ENCODE peak calls at places on chromosomes 6 and 20, in ten cellular contexts. V, K, B, W, Q, Z, R, T, N and I are unnamed samples.

GRCh38 chr6:33854572-33855030 is 50.8 kb upstream of the MLN start:
- DNase-seq in W (no peak), B (no peak), R (peak; percentile 22), T (no peak), V (no peak), K (no peak), Z (no peak), N (no peak), Q (no peak), I (no peak)

GRCh38 chr6:15962449-15962764 is 166.5 kb upstream of the MYLIP start:
- DNase-seq in K (no peak), R (no peak), W (no peak), N (no peak), Z (peak; percentile 83), B (peak; percentile 13), V (no peak), T (no peak), Q (peak; percentile 22), I (no peak)

GRCh38 chr6:24775520-24776058 is 852 bp downstream of the GMNN start:
- DNase-seq in Q (peak; percentile 37), B (peak; percentile 41), T (no peak), N (no peak), R (no peak), V (no peak), Z (peak; percentile 57), K (no peak), W (no peak), I (no peak)

GRCh38 chr20:35020108-35021031 is 64.7 kb downstream of the MYH7B start:
- DNase-seq in R (no peak), Q (no peak), K (no peak), Z (no peak), B (no peak), N (no peak), W (no peak), T (no peak), V (no peak), I (no peak)

GRCh38 chr6:143822584-143823024 is 20.5 kb upstream of the LTV1 start:
- DNase-seq in Q (no peak), B (no peak), R (no peak), V (no peak), K (no peak), N (no peak), Z (no peak), W (no peak), T (no peak), I (no peak)

GRCh38 chr6:109998159-109998785 is 20.2 kb downstream of the GPR6 start:
- DNase-seq in B (no peak), R (no peak), T (no peak), V (no peak), K (no peak), N (no peak), Z (no peak), W (no peak), Q (no peak), I (no peak)

GRCh38 chr6:149560736-149561135 is 5.4 kb upstream of the GINM1 start:
- DNase-seq in W (no peak), K (no peak), T (no peak), V (no peak), B (peak; percentile 38), Z (no peak), Q (peak; percentile 46), R (no peak), N (no peak), I (no peak)

GRCh38 chr6:136036601-136037000 is 185.1 kb downstream of the PDE7B start:
- DNase-seq in Q (no peak), R (no peak), N (no peak), Z (no peak), K (no peak), T (no peak), B (no peak), V (no peak), W (no peak), I (no peak)

GRCh38 chr6:37205189-37205996 is 35.4 kb downstream of the PIM1 start:
- DNase-seq in T (no peak), Z (no peak), R (no peak), B (no peak), N (no peak), K (no peak), V (no peak), W (no peak), Q (no peak), I (no peak)

GRCh38 chr6:79750806-79751205 is 119.7 kb downstream of the SH3BGRL2 start:
- DNase-seq in T (no peak), N (no peak), R (no peak), V (no peak), B (no peak), Z (no peak), K (no peak), W (no peak), Q (no peak), I (no peak)

GRCh38 chr6:12223383-12223782 is 66.8 kb upstream of the EDN1 start:
- DNase-seq in K (no peak), W (no peak), B (no peak), V (no peak), Q (no peak), N (no peak), R (no peak), Z (no peak), T (no peak), I (no peak)

GRCh38 chr6:13635948-13636658 is 21.0 kb downstream of the NOL7 start:
- DNase-seq in Z (no peak), W (no peak), R (no peak), Q (no peak), B (no peak), V (no peak), T (no peak), K (no peak), N (no peak), I (no peak)

GRCh38 chr20:48352042-48352441 is 475.8 kb downstream of the PREX1 start:
- DNase-seq in B (no peak), Z (no peak), Q (no peak), T (no peak), V (no peak), R (no peak), K (no peak), W (no peak), N (no peak), I (no peak)

GRCh38 chr20:41697861-41698559 is 79.8 kb upstream of the CHD6 start:
- DNase-seq in N (no peak), K (no peak), Q (peak; percentile 53), V (no peak), W (no peak), R (no peak), B (peak; percentile 70), Z (no peak), T (no peak), I (no peak)

GRCh38 chr6:16576391-16577368 is 184.6 kb downstream of the ATXN1 start:
- DNase-seq in K (no peak), V (no peak), N (no peak), B (peak; percentile 78), W (no peak), R (no peak), Q (no peak), T (no peak), Z (no peak), I (no peak)

GRCh38 chr6:146289816-146290588 is 253.6 kb upstream of the RAB32 start:
- DNase-seq in T (no peak), B (peak; percentile 52), N (no peak), Q (no peak), V (no peak), K (peak; percentile 21), Z (peak; percentile 23), R (no peak), W (no peak), I (no peak)

DNA sequence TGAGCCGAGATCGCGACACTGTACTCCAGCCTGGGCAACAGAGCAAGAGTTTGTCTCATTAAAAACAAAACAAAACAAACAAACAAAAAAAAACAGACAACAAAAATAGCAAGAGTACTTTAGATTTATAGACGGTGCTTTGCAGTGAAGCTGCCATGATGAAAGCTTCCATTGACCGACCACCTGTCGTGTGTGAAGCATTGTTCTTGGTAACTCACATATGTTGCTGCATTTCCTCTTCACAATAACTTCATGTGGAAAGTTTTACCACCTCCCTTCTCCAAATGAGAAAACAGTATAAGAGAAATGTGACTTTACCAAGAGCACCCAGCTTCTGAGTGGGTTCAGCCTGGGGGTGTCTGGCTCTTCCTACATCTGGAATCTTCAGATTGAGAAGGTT is 56.4 kb upstream of the PTGIS start:
- DNase-seq in R (no peak), V (no peak), W (no peak), Q (peak; percentile 57), Z (no peak), K (no peak), B (no peak), N (no peak), T (no peak), I (no peak)
- H3K4me1 ChIP-seq in R (no peaks in the 10 kb centered on the region), V (no peaks in the 10 kb centered on the region), W (peaks cover 10% of the 10 kb centered on the region), Q (peaks cover 87% of the 10 kb centered on the region), Z (no peaks in the 10 kb centered on the region), K (no peaks in the 10 kb centered on the region), B (no peaks in the 10 kb centered on the region), N (no peaks in the 10 kb centered on the region), T (no peaks in the 10 kb centered on the region), I (no peaks in the 10 kb centered on the region)

GRCh38 chr20:17576215-17576614 is 6.3 kb downstream of the DSTN start:
- DNase-seq in V (no peak), T (no peak), K (no peak), R (no peak), W (no peak), B (no peak), N (no peak), Z (no peak), Q (no peak), I (no peak)
- H3K4me1 ChIP-seq in V (peaks cover 6% of the 10 kb centered on the region), T (peaks cover 49% of the 10 kb centered on the region), K (peaks cover 64% of the 10 kb centered on the region), R (peaks cover 12% of the 10 kb centered on the region), W (peaks cover 48% of the 10 kb centered on the region), B (peaks cover 33% of the 10 kb centered on the region), N (peaks cover 37% of the 10 kb centered on the region), Z (peaks cover 21% of the 10 kb centered on the region), Q (peaks cover 13% of the 10 kb centered on the region), I (peaks cover 6% of the 10 kb centered on the region)

DNA sequence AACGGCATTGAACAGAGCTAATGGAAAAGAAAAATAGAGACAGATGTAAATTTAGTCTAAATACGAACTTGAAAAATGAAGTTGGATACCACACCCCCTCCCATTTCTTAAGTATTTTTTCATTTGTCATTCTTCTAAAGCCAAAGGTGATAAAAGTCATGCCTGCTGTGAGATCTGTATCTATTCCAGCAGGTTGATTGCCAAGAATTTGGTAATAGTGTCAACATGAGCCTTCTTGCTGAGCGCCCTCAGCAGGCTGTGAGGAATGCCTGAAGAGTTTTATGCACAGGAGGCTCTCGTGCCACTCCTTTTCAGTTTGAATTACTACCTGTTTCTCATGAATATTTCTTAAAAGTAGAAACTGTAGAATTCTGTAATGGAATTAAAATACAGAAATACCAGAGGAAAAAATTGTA is 165.4 kb downstream of the QKI start:
- DNase-seq in T (no peak), R (no peak), Z (no peak), Q (no peak), V (no peak), K (no peak), N (no peak), B (peak; percentile 57), W (no peak), I (no peak)
- H3K4me1 ChIP-seq in T (no peaks in the 10 kb centered on the region), R (no peaks in the 10 kb centered on the region), Z (no peaks in the 10 kb centered on the region), Q (no peaks in the 10 kb centered on the region), V (no peaks in the 10 kb centered on the region), K (peaks cover 11% of the 10 kb centered on the region), N (no peaks in the 10 kb centered on the region), B (peaks cover 9% of the 10 kb centered on the region), W (peaks cover 8% of the 10 kb centered on the region), I (no peaks in the 10 kb centered on the region)

DNA sequence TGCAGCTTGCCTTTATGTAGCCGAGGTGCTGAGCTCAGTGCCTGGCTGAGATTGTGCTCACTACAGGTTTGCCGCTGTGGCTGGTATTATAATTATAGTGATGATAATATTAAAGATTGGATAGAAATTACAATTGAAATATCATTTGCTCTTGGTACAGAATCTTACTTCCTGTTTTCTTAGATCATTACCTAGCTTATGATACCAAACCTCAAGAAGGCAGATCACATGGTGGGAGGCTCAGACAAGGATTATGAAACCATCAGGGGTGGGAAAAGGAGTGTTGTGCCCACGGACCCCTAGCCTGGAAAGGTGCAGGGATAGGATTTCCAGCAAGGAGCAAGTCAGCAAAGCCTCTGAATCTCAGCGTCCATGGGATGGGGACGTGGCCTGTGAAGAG is 70.6 kb downstream of the IGF2R start:
- DNase-seq in Z (no peak), W (no peak), R (no peak), V (no peak), Q (no peak), B (no peak), N (no peak), T (no peak), K (no peak), I (no peak)
- H3K4me1 ChIP-seq in Z (peaks cover 41% of the 10 kb centered on the region), W (peaks cover 17% of the 10 kb centered on the region), R (no peaks in the 10 kb centered on the region), V (peaks cover 6% of the 10 kb centered on the region), Q (no peaks in the 10 kb centered on the region), B (peaks cover 58% of the 10 kb centered on the region), N (peaks cover 7% of the 10 kb centered on the region), T (peaks cover 34% of the 10 kb centered on the region), K (peaks cover 13% of the 10 kb centered on the region), I (peaks cover 5% of the 10 kb centered on the region)